ENCODE peak calls at places on chromosomes 12 and 14, in nine cellular contexts. One of them, this sample, is unnamed.

GRCh38 chr12:54265364-54265812 is 14.5 kb downstream of the CBX5 start:
- DNase-seq in uterus: no peak
- DNase-seq in breast epithelium: no peak
- DNase-seq in stomach: no peak
- DNase-seq in heart left ventricle: no peak
- DNase-seq in ovary: no peak
- DNase-seq in spleen: no peak
- DNase-seq in body of pancreas: no peak
- DNase-seq in HepG2: no peak
- DNase-seq in this sample: no peak

GRCh38 chr12:113244015-113244983 is 23.0 kb downstream of the TPCN1 start:
- DNase-seq in uterus: peak; percentile 63
- DNase-seq in breast epithelium: peak; percentile 85
- DNase-seq in stomach: peak; percentile 91
- DNase-seq in heart left ventricle: peak; percentile 80
- DNase-seq in ovary: no peak
- DNase-seq in spleen: peak; percentile 76
- DNase-seq in body of pancreas: peak; percentile 93
- DNase-seq in HepG2: no peak
- DNase-seq in this sample: peak; percentile 93

GRCh38 chr14:71411766-71412165 is 504.5 kb downstream of the PCNX1 start:
- DNase-seq in uterus: no peak
- DNase-seq in breast epithelium: no peak
- DNase-seq in stomach: no peak
- DNase-seq in heart left ventricle: no peak
- DNase-seq in ovary: no peak
- DNase-seq in spleen: no peak
- DNase-seq in body of pancreas: no peak
- DNase-seq in HepG2: no peak
- DNase-seq in this sample: no peak

GRCh38 chr14:96757456-96757855 is 39.7 kb upstream of the VRK1 start:
- DNase-seq in uterus: no peak
- DNase-seq in breast epithelium: no peak
- DNase-seq in stomach: no peak
- DNase-seq in heart left ventricle: no peak
- DNase-seq in ovary: no peak
- DNase-seq in spleen: no peak
- DNase-seq in body of pancreas: no peak
- DNase-seq in HepG2: no peak
- DNase-seq in this sample: no peak

GRCh38 chr12:90947869-90948268 is 7.1 kb downstream of the CCER1 start:
- DNase-seq in uterus: no peak
- DNase-seq in breast epithelium: no peak
- DNase-seq in stomach: no peak
- DNase-seq in heart left ventricle: no peak
- DNase-seq in ovary: no peak
- DNase-seq in spleen: no peak
- DNase-seq in body of pancreas: no peak
- DNase-seq in HepG2: no peak
- DNase-seq in this sample: no peak

GRCh38 chr14:74956280-74957072 is 1.1 kb upstream of the PGF start:
- DNase-seq in uterus: no peak
- DNase-seq in breast epithelium: no peak
- DNase-seq in stomach: no peak
- DNase-seq in heart left ventricle: no peak
- DNase-seq in ovary: no peak
- DNase-seq in spleen: no peak
- DNase-seq in body of pancreas: no peak
- DNase-seq in HepG2: no peak
- DNase-seq in this sample: no peak

GRCh38 chr14:21626491-21627230 is 8.1 kb downstream of the OR10G2 start:
- DNase-seq in uterus: no peak
- DNase-seq in breast epithelium: no peak
- DNase-seq in stomach: no peak
- DNase-seq in heart left ventricle: no peak
- DNase-seq in ovary: no peak
- DNase-seq in spleen: no peak
- DNase-seq in body of pancreas: no peak
- DNase-seq in HepG2: no peak
- DNase-seq in this sample: no peak

GRCh38 chr14:37559386-37559785 is 35.7 kb downstream of the FOXA1 start:
- DNase-seq in uterus: no peak
- DNase-seq in breast epithelium: no peak
- DNase-seq in stomach: no peak
- DNase-seq in heart left ventricle: no peak
- DNase-seq in ovary: no peak
- DNase-seq in spleen: no peak
- DNase-seq in body of pancreas: no peak
- DNase-seq in HepG2: no peak
- DNase-seq in this sample: no peak

GRCh38 chr14:68487805-68488590 is 304.9 kb downstream of the ZFP36L1 start:
- DNase-seq in uterus: no peak
- DNase-seq in breast epithelium: no peak
- DNase-seq in stomach: no peak
- DNase-seq in heart left ventricle: no peak
- DNase-seq in ovary: no peak
- DNase-seq in spleen: no peak
- DNase-seq in body of pancreas: no peak
- DNase-seq in HepG2: no peak
- DNase-seq in this sample: no peak

GRCh38 chr12:69688021-69688420 is 11.1 kb downstream of the BEST3 start:
- DNase-seq in uterus: no peak
- DNase-seq in breast epithelium: no peak
- DNase-seq in stomach: no peak
- DNase-seq in heart left ventricle: no peak
- DNase-seq in ovary: no peak
- DNase-seq in spleen: no peak
- DNase-seq in body of pancreas: no peak
- DNase-seq in HepG2: peak; percentile 6
- DNase-seq in this sample: no peak

GRCh38 chr14:20494935-20495766 is 10.2 kb upstream of the RNASE10 start:
- DNase-seq in uterus: no peak
- DNase-seq in breast epithelium: no peak
- DNase-seq in stomach: no peak
- DNase-seq in heart left ventricle: no peak
- DNase-seq in ovary: no peak
- DNase-seq in spleen: no peak
- DNase-seq in body of pancreas: no peak
- DNase-seq in HepG2: no peak
- DNase-seq in this sample: no peak

GRCh38 chr14:68695326-68695768 is 97.5 kb downstream of the ZFP36L1 start:
- DNase-seq in uterus: peak; percentile 92
- DNase-seq in breast epithelium: peak; percentile 34
- DNase-seq in stomach: no peak
- DNase-seq in heart left ventricle: no peak
- DNase-seq in ovary: peak; percentile 55
- DNase-seq in spleen: no peak
- DNase-seq in body of pancreas: no peak
- DNase-seq in HepG2: peak; percentile 43
- DNase-seq in this sample: no peak

GRCh38 chr14:69153848-69154208 is 909 bp upstream of the DCAF5 start:
- DNase-seq in uterus: peak; percentile 37
- DNase-seq in breast epithelium: no peak
- DNase-seq in stomach: no peak
- DNase-seq in heart left ventricle: no peak
- DNase-seq in ovary: peak; percentile 24
- DNase-seq in spleen: peak; percentile 76
- DNase-seq in body of pancreas: peak; percentile 53
- DNase-seq in HepG2: peak; percentile 9
- DNase-seq in this sample: peak; percentile 46

GRCh38 chr14:58770501-58770982 is 132.8 kb downstream of the DACT1 start:
- DNase-seq in uterus: no peak
- DNase-seq in breast epithelium: no peak
- DNase-seq in stomach: no peak
- DNase-seq in heart left ventricle: no peak
- DNase-seq in ovary: no peak
- DNase-seq in spleen: no peak
- DNase-seq in body of pancreas: no peak
- DNase-seq in HepG2: no peak
- DNase-seq in this sample: no peak

GRCh38 chr12:120041386-120042231 is 52.6 kb downstream of the BICDL1 start:
- DNase-seq in uterus: no peak
- DNase-seq in breast epithelium: no peak
- DNase-seq in stomach: no peak
- DNase-seq in heart left ventricle: no peak
- DNase-seq in ovary: no peak
- DNase-seq in spleen: no peak
- DNase-seq in body of pancreas: peak; percentile 25
- DNase-seq in HepG2: peak; percentile 90
- DNase-seq in this sample: no peak

GRCh38 chr12:89947437-89948265 is 239.0 kb upstream of the ATP2B1 start:
- DNase-seq in uterus: peak; percentile 55
- DNase-seq in breast epithelium: no peak
- DNase-seq in stomach: no peak
- DNase-seq in heart left ventricle: no peak
- DNase-seq in ovary: peak; percentile 17
- DNase-seq in spleen: no peak
- DNase-seq in body of pancreas: no peak
- DNase-seq in HepG2: no peak
- DNase-seq in this sample: no peak

DNA sequence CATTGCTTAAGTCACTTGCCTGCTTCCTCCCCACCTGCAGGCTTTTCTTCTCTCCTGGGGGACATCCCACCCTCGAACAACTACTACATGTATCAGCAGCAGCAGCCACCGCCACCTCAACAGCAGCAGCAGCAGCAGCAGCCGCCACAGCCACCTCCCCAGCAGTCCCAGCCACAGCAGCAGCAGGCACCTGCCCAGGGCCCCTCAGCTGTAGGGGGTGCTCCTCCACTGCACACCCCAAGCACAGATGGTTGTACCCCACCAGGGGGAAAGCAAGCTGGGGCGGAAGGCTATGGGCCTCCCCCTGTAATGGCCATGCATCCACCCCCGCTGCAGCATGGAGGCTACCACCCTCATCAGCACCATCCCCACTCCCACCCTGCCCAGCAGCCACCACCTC is 15.3 kb downstream of the FOXJ2 start:
- DNase-seq in uterus: no peak
- DNase-seq in breast epithelium: no peak
- DNase-seq in stomach: no peak
- DNase-seq in heart left ventricle: no peak
- DNase-seq in ovary: no peak
- DNase-seq in spleen: no peak
- DNase-seq in body of pancreas: no peak
- DNase-seq in HepG2: no peak
- DNase-seq in this sample: no peak
- H3K4me1 ChIP-seq in uterus: no peaks in the 10 kb centered on the region
- H3K4me1 ChIP-seq in breast epithelium: no peaks in the 10 kb centered on the region
- H3K4me1 ChIP-seq in stomach: peaks cover 12% of the 10 kb centered on the region
- H3K4me1 ChIP-seq in heart left ventricle: peaks cover 24% of the 10 kb centered on the region
- H3K4me1 ChIP-seq in ovary: no peaks in the 10 kb centered on the region
- H3K4me1 ChIP-seq in spleen: peaks cover 14% of the 10 kb centered on the region
- H3K4me1 ChIP-seq in body of pancreas: peaks cover 4% of the 10 kb centered on the region
- H3K4me1 ChIP-seq in HepG2: no peaks in the 10 kb centered on the region
- H3K4me1 ChIP-seq in this sample: no peaks in the 10 kb centered on the region

GRCh38 chr12:96354326-96354725 is 45.9 kb downstream of the CDK17 start:
- DNase-seq in uterus: no peak
- DNase-seq in breast epithelium: no peak
- DNase-seq in stomach: no peak
- DNase-seq in heart left ventricle: no peak
- DNase-seq in ovary: no peak
- DNase-seq in spleen: no peak
- DNase-seq in body of pancreas: no peak
- DNase-seq in HepG2: no peak
- DNase-seq in this sample: no peak

GRCh38 chr12:96356831-96357230 is 43.4 kb downstream of the CDK17 start:
- DNase-seq in uterus: no peak
- DNase-seq in breast epithelium: no peak
- DNase-seq in stomach: no peak
- DNase-seq in heart left ventricle: no peak
- DNase-seq in ovary: no peak
- DNase-seq in spleen: no peak
- DNase-seq in body of pancreas: no peak
- DNase-seq in HepG2: no peak
- DNase-seq in this sample: no peak

GRCh38 chr12:96350982-96351381 is 49.3 kb downstream of the CDK17 start:
- DNase-seq in uterus: no peak
- DNase-seq in breast epithelium: no peak
- DNase-seq in stomach: no peak
- DNase-seq in heart left ventricle: no peak
- DNase-seq in ovary: no peak
- DNase-seq in spleen: no peak
- DNase-seq in body of pancreas: no peak
- DNase-seq in HepG2: no peak
- DNase-seq in this sample: no peak

GRCh38 chr12:96352161-96352835 is 47.9 kb downstream of the CDK17 start:
- DNase-seq in uterus: no peak
- DNase-seq in breast epithelium: no peak
- DNase-seq in stomach: no peak
- DNase-seq in heart left ventricle: no peak
- DNase-seq in ovary: no peak
- DNase-seq in spleen: no peak
- DNase-seq in body of pancreas: no peak
- DNase-seq in HepG2: no peak
- DNase-seq in this sample: no peak

GRCh38 chr12:96354844-96355534 is 45.2 kb downstream of the CDK17 start:
- DNase-seq in uterus: no peak
- DNase-seq in breast epithelium: no peak
- DNase-seq in stomach: no peak
- DNase-seq in heart left ventricle: no peak
- DNase-seq in ovary: no peak
- DNase-seq in spleen: no peak
- DNase-seq in body of pancreas: no peak
- DNase-seq in HepG2: no peak
- DNase-seq in this sample: no peak
- H3K27ac ChIP-seq in uterus: no peak overlapping the region
- H3K27ac ChIP-seq in breast epithelium: no peak overlapping the region
- H3K27ac ChIP-seq in stomach: no peak overlapping the region
- H3K27ac ChIP-seq in heart left ventricle: no peak overlapping the region
- H3K27ac ChIP-seq in ovary: no peak overlapping the region
- H3K27ac ChIP-seq in spleen: no peak overlapping the region
- H3K27ac ChIP-seq in body of pancreas: no peak overlapping the region
- H3K27ac ChIP-seq in HepG2: no peak overlapping the region
- H3K27ac ChIP-seq in this sample: no peak overlapping the region

GRCh38 chr12:92144631-92145480 is 790 bp downstream of the BTG1 start:
- DNase-seq in uterus: peak; percentile 66
- DNase-seq in breast epithelium: peak; percentile 31
- DNase-seq in stomach: peak; percentile 74
- DNase-seq in heart left ventricle: peak; percentile 82
- DNase-seq in ovary: peak; percentile 48
- DNase-seq in spleen: peak; percentile 92
- DNase-seq in body of pancreas: peak; percentile 53
- DNase-seq in HepG2: peak; percentile 27
- DNase-seq in this sample: peak; percentile 47
- TF ChIP-seq POLR2A in uterus: peak; percentile 7
- TF ChIP-seq POLR2A in breast epithelium: no peak
- TF ChIP-seq POLR2A in stomach: no peak
- TF ChIP-seq POLR2A in heart left ventricle: no peak
- TF ChIP-seq POLR2A in ovary: no peak
- TF ChIP-seq POLR2A in spleen: peak; percentile 57
- TF ChIP-seq POLR2A in body of pancreas: peak; percentile 56
- TF ChIP-seq POLR2A in HepG2: no peak
- TF ChIP-seq POLR2A in this sample: peak; percentile 23

DNA sequence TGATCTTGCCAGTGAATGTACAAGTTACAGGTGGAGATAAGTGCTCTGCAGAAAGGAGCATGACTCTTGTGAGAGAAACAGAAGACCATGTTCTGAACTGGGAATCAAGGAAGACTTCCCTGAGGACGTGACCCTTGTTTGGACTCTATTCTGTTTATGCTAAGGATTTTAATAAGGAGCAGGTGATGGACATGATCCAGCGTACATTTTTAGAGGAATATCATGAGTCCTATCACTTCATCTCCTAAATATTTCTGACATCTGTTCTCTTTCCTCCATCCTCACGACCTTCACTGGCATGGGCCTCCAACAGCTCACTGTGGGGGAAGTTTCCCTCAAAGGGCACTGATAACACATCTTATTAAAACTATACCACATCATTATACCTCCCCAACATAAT is 7.9 kb upstream of the SLC38A1 start:
- DNase-seq in uterus: no peak
- DNase-seq in breast epithelium: no peak
- DNase-seq in stomach: no peak
- DNase-seq in heart left ventricle: no peak
- DNase-seq in ovary: no peak
- DNase-seq in spleen: no peak
- DNase-seq in body of pancreas: no peak
- DNase-seq in HepG2: no peak
- DNase-seq in this sample: no peak
- H3K4me1 ChIP-seq in uterus: no peaks in the 10 kb centered on the region
- H3K4me1 ChIP-seq in breast epithelium: no peaks in the 10 kb centered on the region
- H3K4me1 ChIP-seq in stomach: no peaks in the 10 kb centered on the region
- H3K4me1 ChIP-seq in heart left ventricle: no peaks in the 10 kb centered on the region
- H3K4me1 ChIP-seq in ovary: no peaks in the 10 kb centered on the region
- H3K4me1 ChIP-seq in spleen: no peaks in the 10 kb centered on the region
- H3K4me1 ChIP-seq in body of pancreas: no peaks in the 10 kb centered on the region
- H3K4me1 ChIP-seq in HepG2: no peaks in the 10 kb centered on the region
- H3K4me1 ChIP-seq in this sample: no peaks in the 10 kb centered on the region